ENCODE peak calls at places on chromosomes 12 and 14, in nine cellular contexts. C is H1, J is colonic mucosa, P is uterus, F is osteocyte, T is lower leg skin, E is fibroblast of the aortic adventitia, B is OCI-LY7, O is GM10248. R is an unnamed sample.

GRCh38 chr14:105199093-105199492 is 18.0 kb upstream of the NUDT14 start:
- DNase-seq in C (no peak), J (no peak), P (no peak), F (no peak), T (no peak), E (no peak), B (no peak), O (no peak), R (no peak)

GRCh38 chr12:132986885-132987225 is 688 bp downstream of the ZNF26 start:
- DNase-seq in C (no peak), J (no peak), P (no peak), F (no peak), T (no peak), E (no peak), B (peak), O (no peak), R (no peak)

GRCh38 chr14:85463512-85463911 is 66.4 kb upstream of the FLRT2 start:
- DNase-seq in C (no peak), J (no peak), P (no peak), F (no peak), T (no peak), E (no peak), B (no peak), O (no peak), R (no peak)

GRCh38 chr12:42565633-42566032 is 23.9 kb downstream of the PRICKLE1 start:
- DNase-seq in C (peak), J (no peak), P (no peak), F (no peak), T (no peak), E (no peak), B (no peak), O (no peak), R (no peak)

GRCh38 chr12:9864913-9865675 is 4.1 kb downstream of the CLEC2B start:
- DNase-seq in C (no peak), J (no peak), P (no peak), F (no peak), T (no peak), E (no peak), B (no peak), O (no peak), R (no peak)

GRCh38 chr12:119115296-119115905 is 63.3 kb upstream of the HSPB8 start:
- DNase-seq in C (peak), J (peak), P (peak), F (no peak), T (no peak), E (peak), B (peak), O (peak), R (no peak)

GRCh38 chr12:111444314-111444705 is 38.6 kb downstream of the SH2B3 start:
- DNase-seq in C (no peak), J (no peak), P (no peak), F (no peak), T (peak), E (no peak), B (peak), O (peak), R (no peak)

GRCh38 chr14:69535230-69535848 is 39.3 kb downstream of the CCDC177 start:
- DNase-seq in C (peak), J (peak), P (peak), F (no peak), T (no peak), E (peak), B (no peak), O (no peak), R (no peak)

GRCh38 chr12:76936562-76937185 is 57.9 kb upstream of the CSRP2 start:
- DNase-seq in C (no peak), J (no peak), P (no peak), F (no peak), T (no peak), E (no peak), B (no peak), O (no peak), R (no peak)

GRCh38 chr12:124479680-124480468 is 87.5 kb downstream of the NCOR2 start:
- DNase-seq in C (no peak), J (no peak), P (no peak), F (no peak), T (no peak), E (no peak), B (no peak), O (no peak), R (no peak)

GRCh38 chr14:56494167-56494566 is 85.4 kb upstream of the TMEM260 start:
- DNase-seq in C (no peak), J (no peak), P (no peak), F (no peak), T (no peak), E (no peak), B (no peak), O (no peak), R (no peak)

GRCh38 chr14:56501909-56502530 is 77.6 kb upstream of the TMEM260 start:
- DNase-seq in C (no peak), J (no peak), P (no peak), F (no peak), T (no peak), E (no peak), B (no peak), O (no peak), R (no peak)

DNA sequence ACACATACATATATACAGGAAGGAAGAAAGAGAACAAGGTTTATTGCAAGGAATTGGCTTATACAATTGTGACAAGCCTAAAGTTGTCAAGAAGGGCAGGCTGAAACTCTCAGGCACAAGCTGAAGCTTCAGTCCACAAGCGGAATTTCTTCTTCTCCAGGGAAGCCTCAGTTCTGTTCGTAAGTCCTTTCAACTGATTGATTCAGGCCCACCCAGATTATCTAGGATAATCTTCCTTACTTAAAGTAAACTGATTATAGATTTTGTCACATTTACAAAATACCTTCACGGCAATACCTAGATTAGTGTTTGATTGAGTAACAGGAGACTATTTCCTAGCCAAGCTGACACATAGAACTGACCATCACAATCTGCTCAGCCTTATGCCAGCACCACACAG is 81.5 kb upstream of the TMEM260 start:
- DNase-seq in C (no peak), J (no peak), P (no peak), F (no peak), T (no peak), E (no peak), B (no peak), O (no peak), R (no peak)
- TF ChIP-seq CTCF in C (no peak), J (no peak), P (no peak), F (no peak), T (no peak), E (no peak), B (no peak), O (no peak), R (no peak)

DNA sequence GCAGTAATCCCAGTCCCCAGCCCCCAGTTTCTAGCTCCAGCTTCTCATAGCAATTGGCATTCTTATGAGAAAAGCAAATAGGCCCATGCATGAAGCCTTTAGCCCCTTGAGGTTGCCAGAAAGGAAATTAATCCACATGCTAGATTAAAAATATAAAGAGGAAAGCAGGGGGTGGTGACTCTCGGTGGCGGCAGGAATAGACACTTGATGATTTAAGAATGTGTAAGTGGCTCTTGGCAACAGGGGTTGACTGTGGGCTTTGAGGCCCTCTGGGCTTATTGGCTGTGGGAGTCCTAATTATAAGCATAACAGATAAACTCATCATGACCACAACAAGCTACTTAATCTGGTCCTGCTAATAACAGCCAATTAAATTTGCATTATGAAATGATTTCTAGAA is 1367.3 kb upstream of the FLRT2 start:
- DNase-seq in C (no peak), J (no peak), P (no peak), F (no peak), T (no peak), E (no peak), B (no peak), O (no peak), R (no peak)
- TF ChIP-seq CTCF in C (no peak), J (no peak), P (no peak), F (no peak), T (no peak), E (no peak), B (no peak), O (no peak), R (no peak)

GRCh38 chr14:39108791-39109190 is 5.3 kb upstream of the GEMIN2 start:
- DNase-seq in C (no peak), J (no peak), P (no peak), F (no peak), T (no peak), E (no peak), B (no peak), O (no peak), R (no peak)

GRCh38 chr14:39102265-39102968 is 618 bp downstream of the SEC23A start:
- DNase-seq in C (no peak), J (peak), P (no peak), F (no peak), T (no peak), E (peak), B (no peak), O (no peak), R (peak)

GRCh38 chr14:39102969-39103957 is at the start of gene SEC23A:
- DNase-seq in C (peak), J (peak), P (peak), F (peak), T (peak), E (peak), B (peak), O (peak), R (peak)

GRCh38 chr14:39109893-39110715 is 4.0 kb upstream of the GEMIN2 start:
- DNase-seq in C (no peak), J (no peak), P (no peak), F (no peak), T (no peak), E (no peak), B (peak), O (peak), R (no peak)

DNA sequence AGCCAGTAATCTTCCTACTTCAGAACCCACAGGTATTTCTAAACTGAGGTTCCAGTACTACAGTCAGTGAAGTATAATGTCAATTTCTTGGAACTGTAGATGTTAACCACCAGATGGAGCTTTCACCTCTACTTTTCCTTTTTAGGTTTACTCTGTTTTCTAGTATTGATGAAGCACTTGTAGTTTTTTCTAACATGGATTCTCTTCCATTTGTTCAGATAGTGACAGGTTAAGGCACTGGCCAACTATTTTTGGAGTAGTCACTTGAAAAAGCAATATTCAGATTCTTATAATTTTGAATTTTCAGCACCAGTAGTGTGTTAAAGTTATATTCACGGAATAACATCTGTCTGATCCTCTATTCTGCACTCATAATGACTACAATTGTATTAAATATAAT is 4.6 kb upstream of the SEC23A start:
- DNase-seq in C (no peak), J (no peak), P (no peak), F (no peak), T (no peak), E (peak), B (peak), O (peak), R (no peak)
- TF ChIP-seq CTCF in C (no peak), J (peak), P (no peak), F (peak), T (no peak), E (peak), B (peak), O (peak), R (no peak)

GRCh38 chr14:61196792-61197191 is 84.3 kb downstream of the TMEM30B start:
- DNase-seq in C (no peak), J (no peak), P (no peak), F (no peak), T (no peak), E (no peak), B (no peak), O (no peak), R (no peak)
- TF ChIP-seq CTCF in C (no peak), J (no peak), P (no peak), F (peak), T (no peak), E (peak), B (no peak), O (no peak), R (no peak)

GRCh38 chr12:41459815-41460214 is 271.7 kb downstream of the PDZRN4 start:
- DNase-seq in C (no peak), J (no peak), P (no peak), F (no peak), T (no peak), E (no peak), B (no peak), O (no peak), R (no peak)

GRCh38 chr12:41462312-41462711 is 274.2 kb downstream of the PDZRN4 start:
- DNase-seq in C (no peak), J (no peak), P (no peak), F (no peak), T (no peak), E (no peak), B (no peak), O (no peak), R (no peak)

GRCh38 chr12:41466300-41466699 is 278.2 kb downstream of the PDZRN4 start:
- DNase-seq in C (no peak), J (no peak), P (no peak), F (no peak), T (no peak), E (no peak), B (no peak), O (no peak), R (no peak)

GRCh38 chr12:41466762-41467270 is 278.7 kb downstream of the PDZRN4 start:
- DNase-seq in C (no peak), J (no peak), P (no peak), F (no peak), T (no peak), E (no peak), B (no peak), O (no peak), R (no peak)

DNA sequence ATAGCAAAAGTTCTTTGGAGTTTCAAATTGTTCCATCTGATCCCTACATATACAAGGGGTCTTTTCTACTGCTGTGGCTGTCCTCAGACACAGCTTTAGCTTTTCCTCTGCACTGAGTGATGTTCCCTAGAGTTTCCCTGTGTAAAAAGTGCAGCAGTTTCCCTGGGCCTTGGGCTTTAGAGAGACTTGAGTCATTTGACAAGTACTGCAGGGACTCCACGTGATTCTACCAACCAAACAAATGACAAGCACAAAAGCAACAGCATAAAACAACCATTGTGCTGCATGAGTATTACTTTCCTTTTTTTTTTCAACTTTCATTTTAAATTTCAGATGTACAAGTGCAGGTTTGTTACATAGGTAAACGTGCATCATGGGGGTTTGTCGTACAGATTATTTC is 272.8 kb downstream of the PDZRN4 start:
- DNase-seq in C (no peak), J (no peak), P (no peak), F (no peak), T (no peak), E (no peak), B (no peak), O (no peak), R (no peak)
- TF ChIP-seq CTCF in C (no peak), J (no peak), P (no peak), F (no peak), T (no peak), E (no peak), B (no peak), O (no peak), R (no peak)

R was measured in coronary artery.